ENCODE peak calls at places on chromosomes 3 and 15, in nine cellular contexts. One of them, this sample, is unnamed.

GRCh38 chr3:14602006-14602803 is 49.4 kb upstream of the CCDC174 start:
- DNase-seq in NCI-H1105: no peak
- DNase-seq in RCC 7860: no peak
- DNase-seq in stimulated activated CD4-positive, alpha-beta T cell treated with anti-CD3 and anti-CD28 coated beads, Interleukin-15, amount 100 ng/mL, for 24 hours: peak; percentile 8
- DNase-seq in hepatocyte: peak; percentile 42
- DNase-seq in hypothalamus: no peak
- DNase-seq in germinal center: no peak
- DNase-seq in astrocyte of the spinal cord: no peak
- DNase-seq in T-cell: no peak
- DNase-seq in this sample: no peak

GRCh38 chr15:49135893-49136292 is 19.5 kb downstream of the COPS2 start:
- DNase-seq in NCI-H1105: no peak
- DNase-seq in stimulated activated CD4-positive, alpha-beta T cell treated with anti-CD3 and anti-CD28 coated beads, Interleukin-15, amount 100 ng/mL, for 24 hours: no peak
- DNase-seq in astrocyte of the spinal cord: peak; percentile 83
- DNase-seq in T-cell: no peak
- DNase-seq in hepatocyte: no peak
- DNase-seq in germinal center: no peak
- DNase-seq in RCC 7860: peak; percentile 86
- DNase-seq in hypothalamus: no peak
- DNase-seq in this sample: no peak

GRCh38 chr3:111781561-111782446 is 77.3 kb upstream of the PHLDB2 start:
- DNase-seq in T-cell: no peak
- DNase-seq in hepatocyte: no peak
- DNase-seq in hypothalamus: no peak
- DNase-seq in astrocyte of the spinal cord: no peak
- DNase-seq in germinal center: no peak
- DNase-seq in stimulated activated CD4-positive, alpha-beta T cell treated with anti-CD3 and anti-CD28 coated beads, Interleukin-15, amount 100 ng/mL, for 24 hours: no peak
- DNase-seq in RCC 7860: no peak
- DNase-seq in NCI-H1105: no peak
- DNase-seq in this sample: no peak

GRCh38 chr3:179450901-179451334 is 352 bp downstream of the GNB4 start:
- DNase-seq in hypothalamus: peak; percentile 48
- DNase-seq in hepatocyte: peak; percentile 43
- DNase-seq in T-cell: peak; percentile 6
- DNase-seq in NCI-H1105: no peak
- DNase-seq in RCC 7860: no peak
- DNase-seq in stimulated activated CD4-positive, alpha-beta T cell treated with anti-CD3 and anti-CD28 coated beads, Interleukin-15, amount 100 ng/mL, for 24 hours: no peak
- DNase-seq in astrocyte of the spinal cord: no peak
- DNase-seq in germinal center: no peak
- DNase-seq in this sample: peak; percentile 36

GRCh38 chr15:75416584-75416983 is 34.9 kb downstream of the SIN3A start:
- DNase-seq in RCC 7860: no peak
- DNase-seq in T-cell: no peak
- DNase-seq in NCI-H1105: no peak
- DNase-seq in hepatocyte: no peak
- DNase-seq in germinal center: no peak
- DNase-seq in astrocyte of the spinal cord: no peak
- DNase-seq in hypothalamus: no peak
- DNase-seq in stimulated activated CD4-positive, alpha-beta T cell treated with anti-CD3 and anti-CD28 coated beads, Interleukin-15, amount 100 ng/mL, for 24 hours: no peak
- DNase-seq in this sample: no peak

GRCh38 chr3:57397175-57398026 is 104.9 kb upstream of the ASB14 start:
- DNase-seq in NCI-H1105: no peak
- DNase-seq in astrocyte of the spinal cord: peak; percentile 62
- DNase-seq in stimulated activated CD4-positive, alpha-beta T cell treated with anti-CD3 and anti-CD28 coated beads, Interleukin-15, amount 100 ng/mL, for 24 hours: peak; percentile 62
- DNase-seq in hypothalamus: no peak
- DNase-seq in hepatocyte: peak; percentile 63
- DNase-seq in T-cell: peak; percentile 60
- DNase-seq in germinal center: peak; percentile 67
- DNase-seq in RCC 7860: peak; percentile 62
- DNase-seq in this sample: peak; percentile 58

GRCh38 chr3:23203651-23204111 is 554 bp downstream of the UBE2E2 start:
- DNase-seq in RCC 7860: no peak
- DNase-seq in stimulated activated CD4-positive, alpha-beta T cell treated with anti-CD3 and anti-CD28 coated beads, Interleukin-15, amount 100 ng/mL, for 24 hours: peak; percentile 29
- DNase-seq in hepatocyte: peak; percentile 11
- DNase-seq in hypothalamus: peak; percentile 21
- DNase-seq in astrocyte of the spinal cord: no peak
- DNase-seq in T-cell: peak; percentile 8
- DNase-seq in germinal center: peak; percentile 30
- DNase-seq in NCI-H1105: peak; percentile 4
- DNase-seq in this sample: peak; percentile 32

GRCh38 chr3:126133606-126134005 is 46.8 kb downstream of the ALDH1L1 start:
- DNase-seq in RCC 7860: no peak
- DNase-seq in astrocyte of the spinal cord: no peak
- DNase-seq in hepatocyte: no peak
- DNase-seq in T-cell: no peak
- DNase-seq in NCI-H1105: no peak
- DNase-seq in hypothalamus: no peak
- DNase-seq in germinal center: no peak
- DNase-seq in stimulated activated CD4-positive, alpha-beta T cell treated with anti-CD3 and anti-CD28 coated beads, Interleukin-15, amount 100 ng/mL, for 24 hours: no peak
- DNase-seq in this sample: no peak

GRCh38 chr3:177438596-177439220 is 241.4 kb upstream of the TBL1XR1 start:
- DNase-seq in germinal center: no peak
- DNase-seq in RCC 7860: no peak
- DNase-seq in NCI-H1105: no peak
- DNase-seq in T-cell: no peak
- DNase-seq in hepatocyte: no peak
- DNase-seq in astrocyte of the spinal cord: no peak
- DNase-seq in hypothalamus: no peak
- DNase-seq in stimulated activated CD4-positive, alpha-beta T cell treated with anti-CD3 and anti-CD28 coated beads, Interleukin-15, amount 100 ng/mL, for 24 hours: no peak
- DNase-seq in this sample: no peak

GRCh38 chr3:145939431-145939830 is 221.6 kb downstream of the PLOD2 start:
- DNase-seq in T-cell: no peak
- DNase-seq in NCI-H1105: peak; percentile 9
- DNase-seq in stimulated activated CD4-positive, alpha-beta T cell treated with anti-CD3 and anti-CD28 coated beads, Interleukin-15, amount 100 ng/mL, for 24 hours: no peak
- DNase-seq in RCC 7860: no peak
- DNase-seq in hypothalamus: no peak
- DNase-seq in germinal center: no peak
- DNase-seq in hepatocyte: no peak
- DNase-seq in astrocyte of the spinal cord: no peak
- DNase-seq in this sample: no peak

GRCh38 chr3:148190441-148190990 is 507.2 kb upstream of the AGTR1 start:
- DNase-seq in hepatocyte: no peak
- DNase-seq in T-cell: no peak
- DNase-seq in astrocyte of the spinal cord: no peak
- DNase-seq in germinal center: no peak
- DNase-seq in RCC 7860: no peak
- DNase-seq in hypothalamus: no peak
- DNase-seq in NCI-H1105: no peak
- DNase-seq in stimulated activated CD4-positive, alpha-beta T cell treated with anti-CD3 and anti-CD28 coated beads, Interleukin-15, amount 100 ng/mL, for 24 hours: no peak
- DNase-seq in this sample: no peak

GRCh38 chr3:161305095-161305991 is 66.0 kb downstream of the SPTSSB start:
- DNase-seq in stimulated activated CD4-positive, alpha-beta T cell treated with anti-CD3 and anti-CD28 coated beads, Interleukin-15, amount 100 ng/mL, for 24 hours: peak; percentile 7
- DNase-seq in hepatocyte: peak; percentile 25
- DNase-seq in hypothalamus: no peak
- DNase-seq in astrocyte of the spinal cord: peak; percentile 33
- DNase-seq in NCI-H1105: no peak
- DNase-seq in T-cell: peak; percentile 7
- DNase-seq in germinal center: peak; percentile 16
- DNase-seq in RCC 7860: no peak
- DNase-seq in this sample: no peak

GRCh38 chr3:125052671-125053303 is 3.0 kb downstream of the HEG1 start:
- DNase-seq in NCI-H1105: no peak
- DNase-seq in germinal center: no peak
- DNase-seq in hypothalamus: no peak
- DNase-seq in RCC 7860: peak; percentile 44
- DNase-seq in stimulated activated CD4-positive, alpha-beta T cell treated with anti-CD3 and anti-CD28 coated beads, Interleukin-15, amount 100 ng/mL, for 24 hours: no peak
- DNase-seq in T-cell: peak; percentile 4
- DNase-seq in astrocyte of the spinal cord: peak; percentile 90
- DNase-seq in hepatocyte: no peak
- DNase-seq in this sample: no peak

GRCh38 chr3:13482106-13482690 is 2.1 kb downstream of the HDAC11 start:
- DNase-seq in RCC 7860: no peak
- DNase-seq in stimulated activated CD4-positive, alpha-beta T cell treated with anti-CD3 and anti-CD28 coated beads, Interleukin-15, amount 100 ng/mL, for 24 hours: no peak
- DNase-seq in astrocyte of the spinal cord: no peak
- DNase-seq in hepatocyte: no peak
- DNase-seq in hypothalamus: no peak
- DNase-seq in germinal center: no peak
- DNase-seq in T-cell: no peak
- DNase-seq in NCI-H1105: no peak
- DNase-seq in this sample: no peak

GRCh38 chr3:73546961-73547360 is 77.8 kb downstream of the PDZRN3 start:
- DNase-seq in hepatocyte: no peak
- DNase-seq in RCC 7860: no peak
- DNase-seq in hypothalamus: no peak
- DNase-seq in NCI-H1105: no peak
- DNase-seq in stimulated activated CD4-positive, alpha-beta T cell treated with anti-CD3 and anti-CD28 coated beads, Interleukin-15, amount 100 ng/mL, for 24 hours: no peak
- DNase-seq in astrocyte of the spinal cord: peak; percentile 92
- DNase-seq in T-cell: no peak
- DNase-seq in germinal center: no peak
- DNase-seq in this sample: no peak

GRCh38 chr15:88604381-88604951 is 16.7 kb upstream of the AEN start:
- DNase-seq in RCC 7860: no peak
- DNase-seq in hypothalamus: no peak
- DNase-seq in astrocyte of the spinal cord: no peak
- DNase-seq in hepatocyte: no peak
- DNase-seq in stimulated activated CD4-positive, alpha-beta T cell treated with anti-CD3 and anti-CD28 coated beads, Interleukin-15, amount 100 ng/mL, for 24 hours: no peak
- DNase-seq in germinal center: no peak
- DNase-seq in T-cell: no peak
- DNase-seq in NCI-H1105: peak; percentile 27
- DNase-seq in this sample: no peak

GRCh38 chr3:158808697-158809096 is 6.8 kb downstream of the MFSD1 start:
- DNase-seq in germinal center: no peak
- DNase-seq in NCI-H1105: no peak
- DNase-seq in T-cell: no peak
- DNase-seq in hypothalamus: no peak
- DNase-seq in astrocyte of the spinal cord: peak; percentile 71
- DNase-seq in hepatocyte: no peak
- DNase-seq in stimulated activated CD4-positive, alpha-beta T cell treated with anti-CD3 and anti-CD28 coated beads, Interleukin-15, amount 100 ng/mL, for 24 hours: no peak
- DNase-seq in RCC 7860: peak; percentile 99
- DNase-seq in this sample: no peak

This sample was measured in stimulated activated naive CD8-positive, alpha-beta T cell treated with anti-CD3 and anti-CD28 coated beads, Interleukin-15, Interleukin-2, amounts not matched to agents 100 U/mL and 50 U/mL, for 24 hours.